ENCODE peak calls at places on chromosome 20, in seven cellular contexts. H is T1000, N is M059J, Q is NCI-H774, C is posterior cingulate gyrus, P is ELR, J is heart left ventricle. A is an unnamed sample.
A peak's percentile ranks its signal among the peaks of the same experiment; 100 is the strongest.

GRCh38 chr20:62808211-62808865 is 3.7 kb downstream of the OGFR start:
- DNase-seq in P (peak; percentile 76), C (peak; percentile 73), J (peak; percentile 67), N (peak; percentile 54), Q (no peak), H (no peak), A (peak; percentile 68)

GRCh38 chr20:24502184-24502583 is 32.8 kb downstream of the SYNDIG1 start:
- DNase-seq in C (peak; percentile 80), N (peak; percentile 53), H (no peak), J (no peak), P (peak; percentile 70), Q (no peak), A (no peak)

GRCh38 chr20:12069181-12069580 is 151.5 kb downstream of the BTBD3 start:
- DNase-seq in C (no peak), P (no peak), N (no peak), Q (no peak), H (no peak), J (no peak), A (no peak)

GRCh38 chr20:44497761-44498160 is 22.1 kb downstream of the TTPAL start:
- DNase-seq in Q (no peak), C (no peak), H (no peak), P (no peak), J (no peak), N (no peak), A (no peak)

GRCh38 chr20:59032713-59033059 is 551 bp upstream of the ATP5F1E start:
- DNase-seq in J (no peak), P (peak; percentile 72), C (no peak), Q (no peak), H (no peak), N (peak; percentile 74), A (no peak)

GRCh38 chr20:19252670-19253120 is 40.3 kb downstream of the SLC24A3 start:
- DNase-seq in C (no peak), J (no peak), Q (no peak), N (peak; percentile 59), H (no peak), P (peak; percentile 68), A (no peak)

GRCh38 chr20:41011551-41012067 is 17.0 kb upstream of the TOP1 start:
- DNase-seq in P (no peak), J (no peak), Q (no peak), C (no peak), H (no peak), N (no peak), A (peak; percentile 33)

GRCh38 chr20:48767269-48767960 is 60.4 kb downstream of the PREX1 start:
- DNase-seq in N (no peak), P (no peak), J (no peak), H (no peak), Q (no peak), C (no peak), A (no peak)

GRCh38 chr20:29086938-29087337 is 2170.5 kb upstream of the DEFB115 start:
- DNase-seq in Q (no peak), N (no peak), C (no peak), J (no peak), P (no peak), H (no peak), A (no peak)

A was measured in PC-9.